ENCODE peak calls at places on chromosomes 3 and 15, in five cellular contexts. V, B, N, D and W are unnamed samples.
A peak's percentile ranks its signal among the peaks of the same experiment; 100 is the strongest.

GRCh38 chr15:37574985-37575384 is 359.5 kb upstream of the TMCO5A start:
- DNase-seq in V (no peak), B (no peak), N (no peak), D (no peak), W (no peak)

GRCh38 chr3:49712631-49713317 is 6.7 kb downstream of the AMIGO3 start:
- DNase-seq in V (no peak), B (no peak), N (peak; percentile 61), D (no peak), W (no peak)

GRCh38 chr3:107796786-107797185 is 274.0 kb downstream of the BBX start:
- DNase-seq in V (no peak), B (no peak), N (no peak), D (no peak), W (no peak)

GRCh38 chr3:35224571-35225280 is 414.6 kb upstream of the ARPP21 start:
- DNase-seq in V (no peak), B (no peak), N (no peak), D (no peak), W (no peak)

GRCh38 chr3:187567026-187567425 is 103.2 kb downstream of the SST start:
- DNase-seq in V (no peak), B (no peak), N (no peak), D (no peak), W (no peak)

GRCh38 chr15:39699531-39700110 is 83.0 kb downstream of the FSIP1 start:
- DNase-seq in V (no peak), B (no peak), N (no peak), D (no peak), W (no peak)

GRCh38 chr15:80940331-80940730 is 49.3 kb downstream of the MESD start:
- DNase-seq in V (no peak), B (no peak), N (no peak), D (no peak), W (no peak)

GRCh38 chr3:61736506-61736905 is 175.1 kb downstream of the PTPRG start:
- DNase-seq in V (no peak), B (no peak), N (no peak), D (no peak), W (no peak)

GRCh38 chr3:17979248-17979647 is 236.8 kb upstream of the TBC1D5 start:
- DNase-seq in V (no peak), B (no peak), N (no peak), D (peak; percentile 89), W (no peak)

GRCh38 chr3:105195260-105195659 is 171.4 kb upstream of the ALCAM start:
- DNase-seq in V (no peak), B (no peak), N (no peak), D (no peak), W (no peak)

GRCh38 chr15:100330221-100330620 is 11.6 kb downstream of the ADAMTS17 start:
- DNase-seq in V (no peak), B (no peak), N (no peak), D (no peak), W (peak; percentile 68)

GRCh38 chr3:65128346-65128745 is 440.5 kb upstream of the ADAMTS9 start:
- DNase-seq in V (no peak), B (no peak), N (no peak), D (no peak), W (no peak)

GRCh38 chr3:53173107-53173506 is 12.1 kb downstream of the PRKCD start:
- DNase-seq in V (no peak), B (no peak), N (no peak), D (no peak), W (no peak)

GRCh38 chr3:172332256-172333041 is 115.8 kb downstream of the GHSR start:
- DNase-seq in V (peak; percentile 55), B (peak; percentile 60), N (no peak), D (peak; percentile 9), W (peak; percentile 85)

GRCh38 chr3:46460051-46460450 is 4.7 kb downstream of the LTF start:
- DNase-seq in V (no peak), B (no peak), N (no peak), D (no peak), W (peak; percentile 16)

GRCh38 chr15:66866651-66867050 is 164.6 kb downstream of the SMAD6 start:
- DNase-seq in V (no peak), B (no peak), N (no peak), D (no peak), W (no peak)

GRCh38 chr3:107660316-107660976 is 137.7 kb downstream of the BBX start:
- DNase-seq in V (no peak), B (no peak), N (no peak), D (no peak), W (no peak)

GRCh38 chr3:127630811-127631714 is 2.1 kb downstream of the PODXL2 start:
- DNase-seq in V (no peak), B (peak; percentile 85), N (peak; percentile 47), D (no peak), W (no peak)

GRCh38 chr15:89364741-89365450 is 30.3 kb upstream of the POLG start:
- DNase-seq in V (no peak), B (no peak), N (no peak), D (no peak), W (no peak)

GRCh38 chr15:62060116-62060895 is at the start of gene VPS13C:
- DNase-seq in V (peak; percentile 81), B (peak; percentile 94), N (peak; percentile 96), D (peak; percentile 96), W (peak; percentile 97)

GRCh38 chr15:56058986-56059385 is 65.6 kb upstream of the NEDD4 start:
- DNase-seq in V (no peak), B (peak; percentile 43), N (no peak), D (no peak), W (no peak)

GRCh38 chr15:73986055-73986775 is 5.9 kb downstream of the STOML1 start:
- DNase-seq in V (no peak), B (no peak), N (peak; percentile 40), D (no peak), W (no peak)

GRCh38 chr3:157589168-157589567 is 86.0 kb upstream of the VEPH1 start:
- DNase-seq in V (no peak), B (no peak), N (no peak), D (no peak), W (no peak)

GRCh38 chr15:83694030-83694429 is 40.1 kb downstream of the ADAMTSL3 start:
- DNase-seq in V (no peak), B (no peak), N (no peak), D (no peak), W (no peak)

GRCh38 chr3:151584603-151585002 is 123.7 kb upstream of the IGSF10 start:
- DNase-seq in V (no peak), B (no peak), N (no peak), D (no peak), W (no peak)

GRCh38 chr3:38059597-38059996 is 20.6 kb downstream of the DLEC1 start:
- DNase-seq in V (no peak), B (no peak), N (no peak), D (no peak), W (no peak)

GRCh38 chr15:60124460-60125070 is 120.5 kb downstream of the FOXB1 start:
- DNase-seq in V (no peak), B (no peak), N (no peak), D (no peak), W (no peak)

GRCh38 chr15:31598620-31599019 is 272.0 kb downstream of the KLF13 start:
- DNase-seq in V (no peak), B (peak; percentile 71), N (no peak), D (no peak), W (no peak)